ENCODE peak calls at places on chromosomes 12 and 14, in nine cellular contexts. One of them, this sample, is unnamed.

GRCh38 chr14:96629082-96629481 is 126.9 kb downstream of the PAPOLA start:
- DNase-seq in naive thymus-derived CD4-positive, alpha-beta T cell: no peak
- DNase-seq in gastrocnemius medialis: no peak
- DNase-seq in testis: no peak
- DNase-seq in iPS DF 6.9: no peak
- DNase-seq in CD8-positive, alpha-beta memory T cell: no peak
- DNase-seq in tibial artery: no peak
- DNase-seq in CD8-positive, alpha-beta T cell: no peak
- DNase-seq in right cardiac atrium: no peak
- DNase-seq in this sample: no peak

GRCh38 chr14:42469637-42470426 is 863.2 kb downstream of the LRFN5 start:
- DNase-seq in naive thymus-derived CD4-positive, alpha-beta T cell: no peak
- DNase-seq in gastrocnemius medialis: no peak
- DNase-seq in testis: no peak
- DNase-seq in iPS DF 6.9: no peak
- DNase-seq in CD8-positive, alpha-beta memory T cell: no peak
- DNase-seq in tibial artery: no peak
- DNase-seq in CD8-positive, alpha-beta T cell: no peak
- DNase-seq in right cardiac atrium: no peak
- DNase-seq in this sample: no peak

GRCh38 chr12:82923935-82924334 is 237.2 kb downstream of the TMTC2 start:
- DNase-seq in naive thymus-derived CD4-positive, alpha-beta T cell: no peak
- DNase-seq in gastrocnemius medialis: no peak
- DNase-seq in testis: no peak
- DNase-seq in iPS DF 6.9: no peak
- DNase-seq in CD8-positive, alpha-beta memory T cell: no peak
- DNase-seq in tibial artery: no peak
- DNase-seq in CD8-positive, alpha-beta T cell: no peak
- DNase-seq in right cardiac atrium: no peak
- DNase-seq in this sample: no peak

GRCh38 chr14:102979406-102979805 is 56.9 kb downstream of the AMN start:
- DNase-seq in naive thymus-derived CD4-positive, alpha-beta T cell: no peak
- DNase-seq in gastrocnemius medialis: no peak
- DNase-seq in testis: no peak
- DNase-seq in iPS DF 6.9: no peak
- DNase-seq in CD8-positive, alpha-beta memory T cell: no peak
- DNase-seq in tibial artery: no peak
- DNase-seq in CD8-positive, alpha-beta T cell: no peak
- DNase-seq in right cardiac atrium: no peak
- DNase-seq in this sample: no peak

GRCh38 chr12:104741497-104742367 is 216.4 kb downstream of the SLC41A2 start:
- DNase-seq in naive thymus-derived CD4-positive, alpha-beta T cell: no peak
- DNase-seq in gastrocnemius medialis: no peak
- DNase-seq in testis: no peak
- DNase-seq in iPS DF 6.9: no peak
- DNase-seq in CD8-positive, alpha-beta memory T cell: no peak
- DNase-seq in tibial artery: no peak
- DNase-seq in CD8-positive, alpha-beta T cell: no peak
- DNase-seq in right cardiac atrium: no peak
- DNase-seq in this sample: no peak

GRCh38 chr14:75675265-75675960 is 14.4 kb downstream of the TTLL5 start:
- DNase-seq in naive thymus-derived CD4-positive, alpha-beta T cell: no peak
- DNase-seq in gastrocnemius medialis: no peak
- DNase-seq in testis: no peak
- DNase-seq in iPS DF 6.9: no peak
- DNase-seq in CD8-positive, alpha-beta memory T cell: no peak
- DNase-seq in tibial artery: no peak
- DNase-seq in CD8-positive, alpha-beta T cell: no peak
- DNase-seq in right cardiac atrium: no peak
- DNase-seq in this sample: no peak

GRCh38 chr12:114311966-114312365 is 94.0 kb downstream of the TBX5 start:
- DNase-seq in naive thymus-derived CD4-positive, alpha-beta T cell: no peak
- DNase-seq in gastrocnemius medialis: no peak
- DNase-seq in testis: no peak
- DNase-seq in iPS DF 6.9: no peak
- DNase-seq in CD8-positive, alpha-beta memory T cell: no peak
- DNase-seq in tibial artery: no peak
- DNase-seq in CD8-positive, alpha-beta T cell: no peak
- DNase-seq in right cardiac atrium: peak; percentile 76
- DNase-seq in this sample: peak; percentile 9

GRCh38 chr14:62734831-62735230 is 310.4 kb downstream of the KCNH5 start:
- DNase-seq in naive thymus-derived CD4-positive, alpha-beta T cell: no peak
- DNase-seq in gastrocnemius medialis: no peak
- DNase-seq in testis: no peak
- DNase-seq in iPS DF 6.9: no peak
- DNase-seq in CD8-positive, alpha-beta memory T cell: no peak
- DNase-seq in tibial artery: no peak
- DNase-seq in CD8-positive, alpha-beta T cell: no peak
- DNase-seq in right cardiac atrium: no peak
- DNase-seq in this sample: no peak

GRCh38 chr12:120639771-120640721 is at the start of gene CABP1:
- DNase-seq in naive thymus-derived CD4-positive, alpha-beta T cell: peak; percentile 41
- DNase-seq in gastrocnemius medialis: no peak
- DNase-seq in testis: no peak
- DNase-seq in iPS DF 6.9: no peak
- DNase-seq in CD8-positive, alpha-beta memory T cell: peak; percentile 62
- DNase-seq in tibial artery: no peak
- DNase-seq in CD8-positive, alpha-beta T cell: peak; percentile 71
- DNase-seq in right cardiac atrium: peak; percentile 64
- DNase-seq in this sample: no peak

GRCh38 chr12:96193725-96194571 is at the start of gene ELK3:
- DNase-seq in naive thymus-derived CD4-positive, alpha-beta T cell: peak; percentile 63
- DNase-seq in gastrocnemius medialis: peak; percentile 16
- DNase-seq in testis: peak; percentile 64
- DNase-seq in iPS DF 6.9: no peak
- DNase-seq in CD8-positive, alpha-beta memory T cell: peak; percentile 53
- DNase-seq in tibial artery: peak; percentile 57
- DNase-seq in CD8-positive, alpha-beta T cell: peak; percentile 61
- DNase-seq in right cardiac atrium: peak; percentile 87
- DNase-seq in this sample: peak; percentile 78

GRCh38 chr14:69133206-69134125 is 19.5 kb downstream of the DCAF5 start:
- DNase-seq in naive thymus-derived CD4-positive, alpha-beta T cell: no peak
- DNase-seq in gastrocnemius medialis: peak; percentile 13
- DNase-seq in testis: no peak
- DNase-seq in iPS DF 6.9: no peak
- DNase-seq in CD8-positive, alpha-beta memory T cell: no peak
- DNase-seq in tibial artery: no peak
- DNase-seq in CD8-positive, alpha-beta T cell: no peak
- DNase-seq in right cardiac atrium: no peak
- DNase-seq in this sample: no peak

GRCh38 chr12:122830517-122831214 is 4.6 kb upstream of the HIP1R start:
- DNase-seq in naive thymus-derived CD4-positive, alpha-beta T cell: no peak
- DNase-seq in gastrocnemius medialis: no peak
- DNase-seq in testis: no peak
- DNase-seq in iPS DF 6.9: no peak
- DNase-seq in CD8-positive, alpha-beta memory T cell: no peak
- DNase-seq in tibial artery: no peak
- DNase-seq in CD8-positive, alpha-beta T cell: no peak
- DNase-seq in right cardiac atrium: no peak
- DNase-seq in this sample: no peak

GRCh38 chr14:61940669-61941420 is 178.6 kb downstream of the SNAPC1 start:
- DNase-seq in naive thymus-derived CD4-positive, alpha-beta T cell: no peak
- DNase-seq in gastrocnemius medialis: no peak
- DNase-seq in testis: no peak
- DNase-seq in iPS DF 6.9: no peak
- DNase-seq in CD8-positive, alpha-beta memory T cell: no peak
- DNase-seq in tibial artery: no peak
- DNase-seq in CD8-positive, alpha-beta T cell: no peak
- DNase-seq in right cardiac atrium: no peak
- DNase-seq in this sample: no peak

GRCh38 chr14:52279405-52279804 is 11.9 kb downstream of the PTGDR start:
- DNase-seq in naive thymus-derived CD4-positive, alpha-beta T cell: no peak
- DNase-seq in gastrocnemius medialis: no peak
- DNase-seq in testis: no peak
- DNase-seq in iPS DF 6.9: no peak
- DNase-seq in CD8-positive, alpha-beta memory T cell: no peak
- DNase-seq in tibial artery: no peak
- DNase-seq in CD8-positive, alpha-beta T cell: no peak
- DNase-seq in right cardiac atrium: no peak
- DNase-seq in this sample: peak; percentile 27

GRCh38 chr12:59181378-59181777 is 261.1 kb upstream of the LRIG3 start:
- DNase-seq in naive thymus-derived CD4-positive, alpha-beta T cell: no peak
- DNase-seq in gastrocnemius medialis: no peak
- DNase-seq in testis: no peak
- DNase-seq in iPS DF 6.9: no peak
- DNase-seq in CD8-positive, alpha-beta memory T cell: no peak
- DNase-seq in tibial artery: no peak
- DNase-seq in CD8-positive, alpha-beta T cell: no peak
- DNase-seq in right cardiac atrium: no peak
- DNase-seq in this sample: no peak

GRCh38 chr14:69261761-69262331 is 1.9 kb downstream of the GALNT16 start:
- DNase-seq in naive thymus-derived CD4-positive, alpha-beta T cell: no peak
- DNase-seq in gastrocnemius medialis: no peak
- DNase-seq in testis: no peak
- DNase-seq in iPS DF 6.9: no peak
- DNase-seq in CD8-positive, alpha-beta memory T cell: no peak
- DNase-seq in tibial artery: no peak
- DNase-seq in CD8-positive, alpha-beta T cell: no peak
- DNase-seq in right cardiac atrium: peak; percentile 72
- DNase-seq in this sample: peak; percentile 54

GRCh38 chr12:131167334-131167733 is 213.6 kb downstream of the ADGRD1 start:
- DNase-seq in naive thymus-derived CD4-positive, alpha-beta T cell: no peak
- DNase-seq in gastrocnemius medialis: no peak
- DNase-seq in testis: peak; percentile 60
- DNase-seq in iPS DF 6.9: no peak
- DNase-seq in CD8-positive, alpha-beta memory T cell: no peak
- DNase-seq in tibial artery: no peak
- DNase-seq in CD8-positive, alpha-beta T cell: no peak
- DNase-seq in right cardiac atrium: no peak
- DNase-seq in this sample: no peak

GRCh38 chr12:102116392-102116791 is 3.5 kb downstream of the NUP37 start:
- DNase-seq in naive thymus-derived CD4-positive, alpha-beta T cell: no peak
- DNase-seq in gastrocnemius medialis: no peak
- DNase-seq in testis: no peak
- DNase-seq in iPS DF 6.9: no peak
- DNase-seq in CD8-positive, alpha-beta memory T cell: no peak
- DNase-seq in tibial artery: no peak
- DNase-seq in CD8-positive, alpha-beta T cell: no peak
- DNase-seq in right cardiac atrium: no peak
- DNase-seq in this sample: no peak

GRCh38 chr12:102120564-102120873 is 536 bp downstream of the PARPBP start:
- DNase-seq in naive thymus-derived CD4-positive, alpha-beta T cell: no peak
- DNase-seq in gastrocnemius medialis: no peak
- DNase-seq in testis: no peak
- DNase-seq in iPS DF 6.9: no peak
- DNase-seq in CD8-positive, alpha-beta memory T cell: no peak
- DNase-seq in tibial artery: no peak
- DNase-seq in CD8-positive, alpha-beta T cell: no peak
- DNase-seq in right cardiac atrium: no peak
- DNase-seq in this sample: no peak

GRCh38 chr12:102118874-102119273 is 1.0 kb downstream of the NUP37 start:
- DNase-seq in naive thymus-derived CD4-positive, alpha-beta T cell: no peak
- DNase-seq in gastrocnemius medialis: no peak
- DNase-seq in testis: no peak
- DNase-seq in iPS DF 6.9: no peak
- DNase-seq in CD8-positive, alpha-beta memory T cell: no peak
- DNase-seq in tibial artery: no peak
- DNase-seq in CD8-positive, alpha-beta T cell: no peak
- DNase-seq in right cardiac atrium: no peak
- DNase-seq in this sample: no peak

GRCh38 chr12:102119674-102120563 is at the start of the genes NUP37 and PARPBP:
- DNase-seq in naive thymus-derived CD4-positive, alpha-beta T cell: peak; percentile 91
- DNase-seq in gastrocnemius medialis: peak; percentile 78
- DNase-seq in testis: peak; percentile 94
- DNase-seq in iPS DF 6.9: peak; percentile 78
- DNase-seq in CD8-positive, alpha-beta memory T cell: peak; percentile 88
- DNase-seq in tibial artery: peak; percentile 85
- DNase-seq in CD8-positive, alpha-beta T cell: peak; percentile 89
- DNase-seq in right cardiac atrium: peak; percentile 96
- DNase-seq in this sample: peak; percentile 92

GRCh38 chr12:102120886-102121285 is 903 bp downstream of the PARPBP start:
- DNase-seq in naive thymus-derived CD4-positive, alpha-beta T cell: no peak
- DNase-seq in gastrocnemius medialis: no peak
- DNase-seq in testis: no peak
- DNase-seq in iPS DF 6.9: no peak
- DNase-seq in CD8-positive, alpha-beta memory T cell: no peak
- DNase-seq in tibial artery: no peak
- DNase-seq in CD8-positive, alpha-beta T cell: no peak
- DNase-seq in right cardiac atrium: no peak
- DNase-seq in this sample: no peak
- H3K4me3 ChIP-seq in naive thymus-derived CD4-positive, alpha-beta T cell: peak overlapping the region; percentile 93
- H3K4me3 ChIP-seq in gastrocnemius medialis: peak overlapping the region; percentile 88
- H3K4me3 ChIP-seq in testis: peak overlapping the region; percentile 73
- H3K4me3 ChIP-seq in iPS DF 6.9: peak overlapping the region; percentile 44
- H3K4me3 ChIP-seq in CD8-positive, alpha-beta memory T cell: no peak overlapping the region
- H3K4me3 ChIP-seq in tibial artery: peak overlapping the region; percentile 67
- H3K4me3 ChIP-seq in CD8-positive, alpha-beta T cell: peak overlapping the region; percentile 65
- H3K4me3 ChIP-seq in right cardiac atrium: no peak overlapping the region
- H3K4me3 ChIP-seq in this sample: peak overlapping the region; percentile 81

GRCh38 chr14:50569714-50570274 is 9.8 kb downstream of the ATL1 start:
- DNase-seq in naive thymus-derived CD4-positive, alpha-beta T cell: no peak
- DNase-seq in gastrocnemius medialis: no peak
- DNase-seq in testis: no peak
- DNase-seq in iPS DF 6.9: no peak
- DNase-seq in CD8-positive, alpha-beta memory T cell: no peak
- DNase-seq in tibial artery: no peak
- DNase-seq in CD8-positive, alpha-beta T cell: no peak
- DNase-seq in right cardiac atrium: no peak
- DNase-seq in this sample: no peak
- H3K4me1 ChIP-seq in naive thymus-derived CD4-positive, alpha-beta T cell: no peaks in the 10 kb centered on the region
- H3K4me1 ChIP-seq in gastrocnemius medialis: no peaks in the 10 kb centered on the region
- H3K4me1 ChIP-seq in testis: no peaks in the 10 kb centered on the region
- H3K4me1 ChIP-seq in iPS DF 6.9: no peaks in the 10 kb centered on the region
- H3K4me1 ChIP-seq in CD8-positive, alpha-beta memory T cell: no peaks in the 10 kb centered on the region
- H3K4me1 ChIP-seq in tibial artery: no peaks in the 10 kb centered on the region
- H3K4me1 ChIP-seq in CD8-positive, alpha-beta T cell: no peaks in the 10 kb centered on the region
- H3K4me1 ChIP-seq in right cardiac atrium: no peaks in the 10 kb centered on the region
- H3K4me1 ChIP-seq in this sample: no peaks in the 10 kb centered on the region

GRCh38 chr14:81980601-81981310 is 447.1 kb upstream of the SEL1L start:
- DNase-seq in naive thymus-derived CD4-positive, alpha-beta T cell: no peak
- DNase-seq in gastrocnemius medialis: no peak
- DNase-seq in testis: no peak
- DNase-seq in iPS DF 6.9: no peak
- DNase-seq in CD8-positive, alpha-beta memory T cell: no peak
- DNase-seq in tibial artery: no peak
- DNase-seq in CD8-positive, alpha-beta T cell: no peak
- DNase-seq in right cardiac atrium: no peak
- DNase-seq in this sample: no peak
- H3K4me3 ChIP-seq in naive thymus-derived CD4-positive, alpha-beta T cell: no peak overlapping the region
- H3K4me3 ChIP-seq in gastrocnemius medialis: no peak overlapping the region
- H3K4me3 ChIP-seq in testis: no peak overlapping the region
- H3K4me3 ChIP-seq in iPS DF 6.9: no peak overlapping the region
- H3K4me3 ChIP-seq in CD8-positive, alpha-beta memory T cell: no peak overlapping the region
- H3K4me3 ChIP-seq in tibial artery: no peak overlapping the region
- H3K4me3 ChIP-seq in CD8-positive, alpha-beta T cell: no peak overlapping the region
- H3K4me3 ChIP-seq in right cardiac atrium: no peak overlapping the region
- H3K4me3 ChIP-seq in this sample: no peak overlapping the region

DNA sequence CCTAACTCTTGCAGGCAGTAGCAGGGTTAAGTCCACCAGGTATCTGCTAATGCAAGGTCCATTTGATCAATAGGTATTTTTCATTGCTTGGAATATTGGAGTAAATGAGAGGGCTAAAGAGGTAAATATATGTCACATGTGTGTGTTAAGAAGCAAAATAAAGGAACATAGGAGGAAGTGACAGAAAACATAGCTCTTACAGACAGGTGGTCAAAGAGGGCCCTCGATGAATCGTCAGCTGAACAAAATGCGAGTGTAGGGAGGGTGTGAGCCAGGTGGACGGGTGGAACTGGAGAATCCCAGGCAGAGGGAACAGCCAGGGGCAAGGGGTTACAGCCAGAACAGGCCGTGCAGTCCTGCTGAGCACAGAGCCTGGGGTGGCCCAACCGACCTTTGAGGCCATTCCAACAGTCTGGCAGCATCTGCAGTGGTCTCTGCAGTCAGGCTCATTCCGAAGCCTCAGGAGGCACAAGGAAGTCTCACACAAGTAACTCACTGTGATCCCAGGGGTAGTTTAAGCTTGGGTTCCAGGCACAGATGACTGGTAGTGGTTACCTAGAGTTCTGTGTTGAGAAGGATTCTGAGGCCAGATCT is 43.2 kb downstream of the CCDC88C start:
- DNase-seq in naive thymus-derived CD4-positive, alpha-beta T cell: no peak
- DNase-seq in gastrocnemius medialis: no peak
- DNase-seq in testis: no peak
- DNase-seq in iPS DF 6.9: no peak
- DNase-seq in CD8-positive, alpha-beta memory T cell: no peak
- DNase-seq in tibial artery: no peak
- DNase-seq in CD8-positive, alpha-beta T cell: no peak
- DNase-seq in right cardiac atrium: no peak
- DNase-seq in this sample: no peak
- H3K4me1 ChIP-seq in naive thymus-derived CD4-positive, alpha-beta T cell: peaks cover 96% of the 10 kb centered on the region
- H3K4me1 ChIP-seq in gastrocnemius medialis: peaks cover 7% of the 10 kb centered on the region
- H3K4me1 ChIP-seq in testis: peaks cover 30% of the 10 kb centered on the region
- H3K4me1 ChIP-seq in iPS DF 6.9: peaks cover 16% of the 10 kb centered on the region
- H3K4me1 ChIP-seq in CD8-positive, alpha-beta memory T cell: peaks cover 99% of the 10 kb centered on the region
- H3K4me1 ChIP-seq in tibial artery: peaks cover 15% of the 10 kb centered on the region
- H3K4me1 ChIP-seq in CD8-positive, alpha-beta T cell: peaks cover 98% of the 10 kb centered on the region
- H3K4me1 ChIP-seq in right cardiac atrium: peaks cover 9% of the 10 kb centered on the region
- H3K4me1 ChIP-seq in this sample: peaks cover 99% of the 10 kb centered on the region